ENCODE peak calls at places on chromosomes 11 and 22, in seven cellular contexts. Q is mucosa of descending colon, O is heart left ventricle, C is A549, R is heart right ventricle, K is testis, L is fibroblast of lung. G is an unnamed sample.
A peak's percentile ranks its signal among the peaks of the same experiment; 100 is the strongest.

GRCh38 chr22:36258750-36259619 is 6.1 kb downstream of the APOL1 start:
- DNase-seq in O (peak; percentile 72), C (no peak), K (peak; percentile 42), R (no peak), L (peak; percentile 63), Q (peak; percentile 24), G (peak; percentile 47)

GRCh38 chr11:35390737-35391682 is 28.3 kb downstream of the SLC1A2 start:
- DNase-seq in O (no peak), R (no peak), Q (peak; percentile 51), L (peak; percentile 86), K (no peak), C (peak; percentile 37), G (peak; percentile 77)

GRCh38 chr11:126853732-126854131 is 146.8 kb downstream of the KIRREL3 start:
- DNase-seq in C (peak; percentile 7), K (no peak), L (peak; percentile 19), O (no peak), Q (no peak), R (no peak), G (no peak)

GRCh38 chr11:67416416-67417335 is 1.2 kb downstream of the CARNS1 start:
- DNase-seq in L (peak; percentile 18), C (no peak), O (no peak), Q (peak; percentile 40), K (no peak), R (no peak), G (no peak)

GRCh38 chr22:20406686-20407408 is 12.9 kb downstream of the ZNF74 start:
- DNase-seq in R (no peak), C (no peak), L (no peak), O (no peak), K (no peak), Q (no peak), G (no peak)

GRCh38 chr11:118792642-118793124 is 1.7 kb upstream of the DDX6 start:
- DNase-seq in Q (peak; percentile 87), C (peak; percentile 86), K (peak; percentile 87), O (peak; percentile 75), R (peak; percentile 76), L (peak; percentile 94), G (peak; percentile 56)

GRCh38 chr11:68798221-68798813 is 43.4 kb downstream of the CPT1A start:
- DNase-seq in K (peak; percentile 73), L (peak; percentile 13), C (no peak), O (no peak), R (no peak), Q (peak; percentile 54), G (no peak)

GRCh38 chr11:20027546-20028014 is 132.7 kb downstream of the DBX1 start:
- DNase-seq in L (no peak), R (no peak), O (no peak), C (no peak), Q (no peak), K (no peak), G (no peak)

GRCh38 chr11:2298131-2298794 is 3.5 kb downstream of the C11orf21 start:
- DNase-seq in L (no peak), K (peak; percentile 9), O (peak; percentile 14), R (no peak), Q (peak; percentile 1), C (no peak), G (no peak)

GRCh38 chr11:12577746-12578644 is 96.2 kb upstream of the TEAD1 start:
- DNase-seq in O (no peak), C (peak; percentile 10), R (no peak), K (no peak), Q (no peak), L (no peak), G (no peak)

GRCh38 chr22:17120711-17121234 is 387 bp downstream of the TMEM121B start:
- DNase-seq in C (no peak), L (no peak), K (peak; percentile 31), O (no peak), Q (no peak), R (no peak), G (no peak)

GRCh38 chr11:93498099-93499040 is 44.8 kb downstream of the SMCO4 start:
- DNase-seq in O (no peak), C (peak; percentile 6), L (peak; percentile 20), R (no peak), Q (no peak), K (no peak), G (no peak)

GRCh38 chr11:35463211-35463810 is 44.0 kb upstream of the SLC1A2 start:
- DNase-seq in L (no peak), Q (no peak), K (no peak), R (no peak), C (no peak), O (no peak), G (no peak)

GRCh38 chr11:110162216-110162615 is 69.0 kb downstream of the ZC3H12C start:
- DNase-seq in C (no peak), R (no peak), O (no peak), K (no peak), Q (no peak), L (no peak), G (no peak)

GRCh38 chr22:36419912-36420882 is 32.4 kb upstream of the MYH9 start:
- DNase-seq in L (no peak), Q (no peak), O (peak; percentile 48), K (no peak), C (no peak), R (peak; percentile 71), G (no peak)

GRCh38 chr11:96198466-96198808 is 144.6 kb downstream of the MAML2 start:
- DNase-seq in K (no peak), O (no peak), Q (no peak), L (no peak), C (no peak), R (no peak), G (no peak)

GRCh38 chr11:19349340-19350025 is 108.7 kb upstream of the E2F8 start:
- DNase-seq in L (no peak), Q (no peak), K (no peak), C (no peak), O (peak; percentile 35), R (no peak), G (no peak)

GRCh38 chr11:129998905-129999304 is 3.7 kb downstream of the PRDM10 start:
- DNase-seq in R (no peak), O (no peak), K (no peak), C (no peak), L (no peak), Q (peak; percentile 28), G (no peak)

GRCh38 chr11:129997513-129997912 is 5.1 kb downstream of the PRDM10 start:
- DNase-seq in K (no peak), O (no peak), L (no peak), C (no peak), Q (no peak), R (no peak), G (no peak)

GRCh38 chr11:129998107-129998506 is 4.5 kb downstream of the PRDM10 start:
- DNase-seq in C (no peak), K (no peak), O (no peak), R (no peak), Q (no peak), L (no peak), G (no peak)

GRCh38 chr11:129995163-129995562 is 7.5 kb downstream of the PRDM10 start:
- DNase-seq in Q (no peak), C (no peak), O (no peak), K (no peak), R (no peak), L (no peak), G (no peak)

DNA sequence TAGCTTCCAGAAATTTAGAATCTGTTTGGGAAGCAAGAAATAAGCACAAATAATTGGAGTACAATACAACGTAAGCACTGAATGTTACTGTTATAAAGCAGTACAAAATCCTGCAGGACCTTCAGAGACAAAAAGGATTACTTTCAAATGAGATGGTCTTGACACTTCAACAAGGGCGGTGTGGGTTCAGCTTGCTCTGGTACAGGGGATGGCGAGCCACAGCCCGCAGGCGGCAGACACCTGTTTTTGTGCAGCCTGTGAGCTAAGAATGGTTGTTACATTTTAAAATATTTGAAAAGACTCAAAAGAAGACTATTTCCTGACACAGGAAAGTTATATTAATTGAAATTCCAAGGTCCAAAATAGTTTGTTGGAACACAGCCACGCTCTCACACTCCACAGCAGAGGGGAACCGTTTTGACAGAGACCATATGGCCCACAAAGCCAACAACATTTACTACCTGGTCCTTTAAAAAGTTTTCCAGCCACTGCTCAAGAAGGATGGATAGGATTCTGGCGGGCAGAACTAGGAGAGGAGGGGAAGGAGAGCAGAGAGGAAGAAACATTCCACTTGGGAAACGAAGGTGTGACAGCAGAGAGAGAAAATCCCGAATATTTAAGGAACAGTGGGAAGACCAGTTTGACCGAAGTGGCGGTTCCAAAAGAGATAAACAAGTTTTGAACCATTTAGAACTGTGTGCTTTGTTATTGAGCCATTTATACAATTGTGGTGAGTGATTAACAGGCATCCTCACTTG is 6.3 kb downstream of the PRDM10 start:
- DNase-seq in K (no peak), C (no peak), O (no peak), L (peak; percentile 12), R (peak; percentile 16), Q (no peak), G (no peak)
- H3K4me1 ChIP-seq in K (peaks cover 12% of the 10 kb centered on the region), C (peaks cover 19% of the 10 kb centered on the region), O (peaks cover 37% of the 10 kb centered on the region), L (no peaks in the 10 kb centered on the region), R (peaks cover 17% of the 10 kb centered on the region), Q (peaks cover 47% of the 10 kb centered on the region), G (no peaks in the 10 kb centered on the region)

GRCh38 chr22:40799008-40799407 is 20.1 kb downstream of the SLC25A17 start:
- DNase-seq in O (no peak), L (no peak), C (no peak), K (no peak), R (no peak), Q (no peak), G (no peak)
- TF ChIP-seq CTCF in O (no peak), L (no peak), C (no peak), K (no peak), R (no peak), Q (no peak), G (no peak)

DNA sequence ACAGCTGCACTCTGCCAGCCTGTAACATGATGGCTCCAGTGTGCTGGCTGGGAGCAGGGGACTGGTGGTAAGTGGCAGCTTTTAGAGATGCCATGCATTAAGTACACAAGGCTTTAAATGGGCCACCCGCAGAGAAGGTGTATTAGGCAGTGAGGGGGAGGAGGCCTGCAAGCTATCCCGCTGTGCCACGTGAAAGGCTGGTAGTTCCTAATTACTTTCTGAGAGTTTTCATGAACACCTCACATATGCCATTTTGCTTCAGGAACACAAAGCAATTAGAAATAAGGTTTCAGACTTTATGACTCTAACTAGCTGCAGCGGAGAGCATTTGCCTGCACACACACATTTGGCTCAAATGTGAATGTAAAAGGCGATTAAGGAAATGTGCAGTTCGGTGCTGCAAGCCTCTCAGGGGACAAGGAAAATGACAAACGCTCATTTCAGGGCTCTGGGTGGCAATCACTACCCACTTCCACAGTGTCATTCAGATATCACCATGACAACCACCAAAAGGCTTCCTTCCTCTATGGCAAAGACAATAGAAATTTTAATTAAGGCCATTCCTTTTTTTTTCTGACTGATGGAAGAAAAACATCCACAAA is 116.7 kb downstream of the PLEKHA7 start:
- DNase-seq in K (no peak), C (no peak), Q (no peak), O (no peak), R (no peak), L (no peak), G (no peak)
- H3K4me1 ChIP-seq in K (no peaks in the 10 kb centered on the region), C (peaks cover 5% of the 10 kb centered on the region), Q (peaks cover 32% of the 10 kb centered on the region), O (peaks cover 35% of the 10 kb centered on the region), R (peaks cover 17% of the 10 kb centered on the region), L (no peaks in the 10 kb centered on the region), G (no peaks in the 10 kb centered on the region)

DNA sequence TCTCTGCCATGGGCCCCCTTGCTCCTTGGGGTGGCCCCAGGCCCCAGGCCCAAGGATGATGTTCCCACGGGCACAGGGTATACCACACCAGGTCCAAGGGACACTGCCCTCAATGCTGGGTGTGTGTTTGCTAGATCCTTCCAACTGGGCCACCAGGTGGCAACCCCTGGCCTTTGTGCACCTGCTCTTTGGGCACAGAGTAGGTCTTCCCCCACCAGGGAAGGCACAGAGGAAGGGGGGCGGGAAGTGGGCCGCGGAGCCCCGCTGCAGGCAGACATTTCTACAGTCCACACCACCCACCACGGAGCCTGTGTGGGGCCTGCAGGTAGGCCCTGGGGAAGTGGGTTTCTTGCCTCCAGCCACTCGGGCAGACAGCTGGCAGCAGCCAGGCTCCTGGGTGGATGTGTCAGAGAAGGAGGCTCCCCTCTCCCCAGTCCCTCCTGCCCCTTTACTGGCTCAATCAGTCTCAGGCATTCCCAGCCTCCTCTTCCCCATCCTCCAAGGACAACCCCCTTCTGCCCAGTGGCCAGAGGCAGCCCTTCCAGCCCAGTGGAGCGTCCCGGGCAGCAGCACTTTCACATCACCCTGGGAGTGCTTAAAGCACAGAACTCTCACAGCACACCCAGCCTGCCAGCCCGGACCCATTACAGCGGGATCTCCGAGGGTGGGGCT is 21.6 kb downstream of the MAFF start:
- DNase-seq in L (no peak), C (no peak), O (no peak), Q (no peak), K (no peak), R (no peak), G (no peak)
- TF ChIP-seq CTCF in L (no peak), C (peak; percentile 17), O (no peak), Q (no peak), K (no peak), R (no peak), G (no peak)